ENCODE peak calls at places on chromosomes 6 and 20, in seven cellular contexts. L, V, Z, R, W, I and S are unnamed samples.

GRCh38 chr6:684831-685636 is 7.9 kb downstream of the EXOC2 start:
- DNase-seq in L (peak; percentile 57), V (no peak), Z (peak; percentile 59), R (no peak), W (no peak), I (peak; percentile 42), S (peak; percentile 66)

GRCh38 chr6:152348116-152348515 is 289.0 kb downstream of the SYNE1 start:
- DNase-seq in L (no peak), V (no peak), Z (no peak), R (no peak), W (no peak), I (no peak), S (no peak)

GRCh38 chr6:7154341-7155139 is 46.8 kb downstream of the RREB1 start:
- DNase-seq in L (peak; percentile 69), V (no peak), Z (no peak), R (peak; percentile 74), W (no peak), I (no peak), S (no peak)

GRCh38 chr6:137043710-137044365 is 927 bp downstream of the IL20RA start:
- DNase-seq in L (no peak), V (peak; percentile 4), Z (peak; percentile 39), R (no peak), W (no peak), I (peak; percentile 29), S (no peak)

GRCh38 chr20:24914388-24915241 is 34.5 kb upstream of the CST7 start:
- DNase-seq in L (no peak), V (no peak), Z (no peak), R (no peak), W (no peak), I (no peak), S (no peak)

GRCh38 chr20:6622041-6622440 is 145.4 kb upstream of the BMP2 start:
- DNase-seq in L (no peak), V (no peak), Z (no peak), R (no peak), W (no peak), I (peak; percentile 13), S (no peak)

GRCh38 chr6:3795836-3796395 is 44.4 kb upstream of the PXDC1 start:
- DNase-seq in L (no peak), V (no peak), Z (no peak), R (no peak), W (no peak), I (no peak), S (no peak)

GRCh38 chr6:148761532-148761951 is 14.7 kb downstream of the UST start:
- DNase-seq in L (peak; percentile 69), V (no peak), Z (peak; percentile 18), R (peak; percentile 19), W (no peak), I (peak; percentile 59), S (no peak)

GRCh38 chr6:113558966-113559365 is 298.2 kb upstream of the MARCKS start:
- DNase-seq in L (no peak), V (no peak), Z (peak; percentile 40), R (no peak), W (no peak), I (peak; percentile 81), S (no peak)

GRCh38 chr6:32192608-32193039 is at the start of gene GPSM3:
- DNase-seq in L (peak; percentile 81), V (no peak), Z (no peak), R (peak; percentile 90), W (no peak), I (peak; percentile 42), S (no peak)

GRCh38 chr6:37799263-37799644 is 20.3 kb upstream of the ZFAND3 start:
- DNase-seq in L (no peak), V (no peak), Z (no peak), R (no peak), W (no peak), I (no peak), S (no peak)

GRCh38 chr6:37798436-37799262 is 20.9 kb upstream of the ZFAND3 start:
- DNase-seq in L (no peak), V (no peak), Z (no peak), R (no peak), W (no peak), I (no peak), S (no peak)

GRCh38 chr6:37802810-37803209 is 16.7 kb upstream of the ZFAND3 start:
- DNase-seq in L (no peak), V (no peak), Z (no peak), R (peak; percentile 56), W (no peak), I (no peak), S (no peak)

GRCh38 chr6:37804676-37805075 is 14.9 kb upstream of the ZFAND3 start:
- DNase-seq in L (no peak), V (no peak), Z (peak; percentile 72), R (no peak), W (no peak), I (peak; percentile 52), S (no peak)

DNA sequence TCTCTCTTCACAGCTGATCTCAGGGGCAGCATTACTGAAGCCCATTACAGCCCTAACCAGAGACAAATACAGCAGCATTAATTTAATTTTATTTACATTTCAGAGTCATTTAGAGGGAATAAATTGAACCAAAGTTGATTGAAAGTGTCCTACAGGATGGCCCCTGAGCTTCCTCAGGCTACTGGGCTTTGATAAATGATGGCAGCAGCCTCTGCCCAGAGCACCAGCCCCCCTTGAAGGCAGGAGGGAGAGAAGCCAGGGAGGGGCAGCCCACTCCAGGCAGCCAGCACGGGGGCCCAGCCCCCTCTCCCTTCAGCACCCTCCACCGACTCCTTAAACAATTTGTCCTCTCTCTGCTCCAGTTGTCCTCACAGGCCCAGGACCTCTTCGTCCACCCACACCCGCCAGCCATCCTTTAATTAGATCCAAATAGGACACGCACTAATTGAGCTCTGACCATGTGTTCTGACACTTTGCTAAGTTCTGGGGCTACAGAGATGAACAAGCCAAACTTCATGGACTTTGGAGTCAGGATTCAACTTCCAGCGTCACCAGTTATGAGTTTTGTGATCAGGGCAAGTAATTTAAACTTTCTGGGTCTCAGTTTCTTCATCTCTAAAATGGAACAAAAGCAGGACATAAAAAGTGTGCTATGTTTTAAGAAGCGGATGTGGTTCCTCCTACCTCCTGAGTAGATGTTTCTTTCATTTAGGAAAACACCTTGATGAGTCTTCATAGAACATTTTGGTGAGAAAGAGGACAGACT is 18.4 kb upstream of the ZFAND3 start:
- DNase-seq in L (no peak), V (no peak), Z (no peak), R (no peak), W (no peak), I (no peak), S (no peak)
- H3K4me3 ChIP-seq in L (no peak overlapping the region), V (no peak overlapping the region), Z (no peak overlapping the region), R (no peak overlapping the region), W (no peak overlapping the region), I (no peak overlapping the region), S (no peak overlapping the region)

GRCh38 chr6:106512958-106513480 is 116.3 kb downstream of the RTN4IP1 start:
- DNase-seq in L (no peak), V (no peak), Z (peak; percentile 31), R (no peak), W (no peak), I (no peak), S (no peak)

GRCh38 chr6:106510090-106510970 is 119.0 kb downstream of the RTN4IP1 start:
- DNase-seq in L (peak; percentile 84), V (no peak), Z (peak; percentile 70), R (peak; percentile 95), W (no peak), I (no peak), S (peak; percentile 64)

GRCh38 chr6:106513813-106514212 is 115.5 kb downstream of the RTN4IP1 start:
- DNase-seq in L (no peak), V (no peak), Z (peak; percentile 62), R (no peak), W (no peak), I (peak; percentile 62), S (no peak)

GRCh38 chr6:106511274-106512047 is 117.8 kb downstream of the RTN4IP1 start:
- DNase-seq in L (peak; percentile 51), V (no peak), Z (peak; percentile 48), R (no peak), W (no peak), I (peak; percentile 72), S (no peak)

GRCh38 chr6:106512048-106512957 is 117.0 kb downstream of the RTN4IP1 start:
- DNase-seq in L (peak; percentile 87), V (no peak), Z (peak; percentile 58), R (peak; percentile 67), W (no peak), I (peak; percentile 38), S (no peak)
- TF ChIP-seq CTCF in L (peak; percentile 64), V (peak; percentile 59), Z (peak; percentile 18), R (peak; percentile 4), W (no peak), I (peak; percentile 31), S (peak; percentile 41)

GRCh38 chr6:63598001-63598250 is 25.6 kb downstream of the LOC128125822 start:
- DNase-seq in L (no peak), V (no peak), Z (no peak), R (no peak), W (no peak), I (no peak), S (no peak)

GRCh38 chr6:63598251-63599036 is 26.2 kb downstream of the LOC128125822 start:
- DNase-seq in L (peak; percentile 56), V (peak; percentile 77), Z (peak; percentile 60), R (peak; percentile 78), W (peak; percentile 51), I (peak; percentile 36), S (peak; percentile 69)

GRCh38 chr6:63599243-63599642 is 27.0 kb downstream of the LOC128125822 start:
- DNase-seq in L (no peak), V (no peak), Z (no peak), R (no peak), W (no peak), I (no peak), S (no peak)

DNA sequence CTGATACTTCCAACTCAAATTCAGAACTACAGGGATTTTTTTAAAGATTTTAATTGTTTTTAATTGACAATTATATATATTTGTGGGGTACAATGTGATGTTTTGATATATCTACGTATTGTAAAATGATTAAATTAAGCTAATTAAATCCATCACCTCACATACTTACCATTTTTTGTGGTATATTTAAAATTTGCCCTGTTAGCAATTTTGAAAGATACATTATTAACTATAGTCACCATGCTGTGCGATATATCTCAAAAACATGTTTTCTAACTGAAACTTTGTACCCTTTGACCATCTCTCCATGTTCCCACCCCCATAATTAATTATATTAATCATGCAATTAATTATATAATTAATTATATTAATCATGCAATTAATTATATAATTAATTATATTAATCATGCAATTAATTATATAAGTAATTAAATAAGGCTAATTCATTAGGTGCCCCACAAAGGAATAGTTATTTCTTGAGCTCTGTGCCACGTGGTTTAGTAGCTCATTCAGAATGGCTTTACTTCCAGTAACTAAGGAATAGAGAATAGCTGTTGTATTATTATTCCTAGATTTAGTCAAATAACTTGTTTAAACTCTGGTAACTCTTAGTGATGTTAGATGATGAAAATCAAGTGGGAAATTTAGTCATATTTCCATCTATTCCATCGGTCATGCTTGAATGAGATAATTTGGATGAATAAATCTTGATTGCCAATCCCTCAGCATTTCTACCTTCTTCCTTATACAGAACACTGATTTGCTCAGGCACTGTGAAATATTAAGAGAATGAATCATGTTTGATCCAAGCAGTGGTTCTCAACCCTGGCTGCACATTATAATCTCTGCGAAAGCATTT is 25.1 kb downstream of the LOC128125822 start:
- DNase-seq in L (no peak), V (no peak), Z (no peak), R (no peak), W (no peak), I (no peak), S (no peak)
- H3K4me3 ChIP-seq in L (no peak overlapping the region), V (peak overlapping the region; percentile 81), Z (peak overlapping the region; percentile 67), R (no peak overlapping the region), W (no peak overlapping the region), I (peak overlapping the region; percentile 71), S (peak overlapping the region; percentile 69)

DNA sequence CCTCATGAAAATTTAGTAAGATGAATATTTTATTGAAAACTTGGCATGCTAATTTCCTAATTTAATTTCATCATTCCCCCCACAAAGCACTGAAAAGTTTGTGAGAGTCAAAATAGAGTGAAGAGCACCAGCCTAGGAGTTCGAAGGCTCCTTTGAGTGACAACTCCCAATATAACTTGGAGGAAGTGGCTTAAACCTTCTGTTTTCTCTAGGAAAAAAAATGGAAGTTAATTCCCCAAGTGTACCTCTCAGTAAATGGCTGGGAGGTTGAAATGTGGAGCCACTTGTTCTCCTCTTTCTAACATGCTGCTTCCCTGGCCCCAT is 107.3 kb downstream of the MAP3K7 start:
- DNase-seq in L (no peak), V (no peak), Z (no peak), R (no peak), W (no peak), I (no peak), S (no peak)
- TF ChIP-seq CTCF in L (no peak), V (peak; percentile 59), Z (no peak), R (no peak), W (no peak), I (no peak), S (no peak)